ENCODE peak calls at places on chromosomes 13 and 19, in ten cellular contexts. One of them, this sample, is unnamed.

GRCh38 chr13:111283991-111284390 is 36.5 kb upstream of the TEX29 start:
- DNase-seq in fibroblast of pulmonary artery: no peak
- DNase-seq in pancreas: no peak
- DNase-seq in nephron progenitor cell: no peak
- DNase-seq in fibroblast of mammary gland: no peak
- DNase-seq in activated B cell treated with CpG ODN at 0.5 μM for 24 hours: no peak
- DNase-seq in HCT116: no peak
- DNase-seq in endothelial cell: no peak
- DNase-seq in fibroblast of lung: peak
- DNase-seq in lower leg skin: no peak
- DNase-seq in this sample: no peak

GRCh38 chr13:23579072-23579885 is 9.1 kb downstream of the TNFRSF19 start:
- DNase-seq in fibroblast of pulmonary artery: peak
- DNase-seq in pancreas: peak
- DNase-seq in nephron progenitor cell: peak
- DNase-seq in fibroblast of mammary gland: peak
- DNase-seq in activated B cell treated with CpG ODN at 0.5 μM for 24 hours: peak
- DNase-seq in HCT116: peak
- DNase-seq in endothelial cell: peak
- DNase-seq in fibroblast of lung: peak
- DNase-seq in lower leg skin: peak
- DNase-seq in this sample: peak

GRCh38 chr13:73169971-73170370 is 111.2 kb downstream of the KLF5 start:
- DNase-seq in fibroblast of pulmonary artery: peak
- DNase-seq in pancreas: no peak
- DNase-seq in nephron progenitor cell: no peak
- DNase-seq in fibroblast of mammary gland: no peak
- DNase-seq in activated B cell treated with CpG ODN at 0.5 μM for 24 hours: no peak
- DNase-seq in HCT116: no peak
- DNase-seq in endothelial cell: no peak
- DNase-seq in fibroblast of lung: peak
- DNase-seq in lower leg skin: no peak
- DNase-seq in this sample: no peak

GRCh38 chr19:5224480-5224879 is 116.1 kb downstream of the PTPRS start:
- DNase-seq in fibroblast of pulmonary artery: no peak
- DNase-seq in pancreas: no peak
- DNase-seq in nephron progenitor cell: no peak
- DNase-seq in fibroblast of mammary gland: no peak
- DNase-seq in activated B cell treated with CpG ODN at 0.5 μM for 24 hours: no peak
- DNase-seq in HCT116: no peak
- DNase-seq in endothelial cell: no peak
- DNase-seq in fibroblast of lung: no peak
- DNase-seq in lower leg skin: no peak
- DNase-seq in this sample: no peak

GRCh38 chr19:21483589-21484170 is 21.7 kb upstream of the ZNF429 start:
- DNase-seq in fibroblast of pulmonary artery: peak
- DNase-seq in pancreas: peak
- DNase-seq in nephron progenitor cell: peak
- DNase-seq in fibroblast of mammary gland: peak
- DNase-seq in activated B cell treated with CpG ODN at 0.5 μM for 24 hours: no peak
- DNase-seq in HCT116: no peak
- DNase-seq in endothelial cell: peak
- DNase-seq in fibroblast of lung: no peak
- DNase-seq in lower leg skin: peak
- DNase-seq in this sample: no peak

GRCh38 chr13:110663491-110663890 is 42.4 kb downstream of the CARS2 start:
- DNase-seq in fibroblast of pulmonary artery: no peak
- DNase-seq in pancreas: no peak
- DNase-seq in nephron progenitor cell: no peak
- DNase-seq in fibroblast of mammary gland: no peak
- DNase-seq in activated B cell treated with CpG ODN at 0.5 μM for 24 hours: no peak
- DNase-seq in HCT116: no peak
- DNase-seq in endothelial cell: no peak
- DNase-seq in fibroblast of lung: no peak
- DNase-seq in lower leg skin: peak
- DNase-seq in this sample: no peak

GRCh38 chr19:815079-815774 is 6.5 kb downstream of the PLPPR3 start:
- DNase-seq in fibroblast of pulmonary artery: no peak
- DNase-seq in pancreas: no peak
- DNase-seq in nephron progenitor cell: no peak
- DNase-seq in fibroblast of mammary gland: no peak
- DNase-seq in activated B cell treated with CpG ODN at 0.5 μM for 24 hours: no peak
- DNase-seq in HCT116: no peak
- DNase-seq in endothelial cell: no peak
- DNase-seq in fibroblast of lung: no peak
- DNase-seq in lower leg skin: no peak
- DNase-seq in this sample: no peak

GRCh38 chr13:59771272-59771671 is 392.5 kb downstream of the DIAPH3 start:
- DNase-seq in fibroblast of pulmonary artery: peak
- DNase-seq in pancreas: no peak
- DNase-seq in nephron progenitor cell: no peak
- DNase-seq in fibroblast of mammary gland: peak
- DNase-seq in activated B cell treated with CpG ODN at 0.5 μM for 24 hours: no peak
- DNase-seq in HCT116: no peak
- DNase-seq in endothelial cell: no peak
- DNase-seq in fibroblast of lung: no peak
- DNase-seq in lower leg skin: no peak
- DNase-seq in this sample: no peak

GRCh38 chr19:15404780-15405211 is 14.0 kb downstream of the AKAP8L start:
- DNase-seq in fibroblast of pulmonary artery: no peak
- DNase-seq in pancreas: no peak
- DNase-seq in nephron progenitor cell: no peak
- DNase-seq in fibroblast of mammary gland: no peak
- DNase-seq in activated B cell treated with CpG ODN at 0.5 μM for 24 hours: no peak
- DNase-seq in HCT116: no peak
- DNase-seq in endothelial cell: no peak
- DNase-seq in fibroblast of lung: no peak
- DNase-seq in lower leg skin: no peak
- DNase-seq in this sample: no peak

GRCh38 chr19:2243274-2244121 is 5.6 kb upstream of the AMH start:
- DNase-seq in fibroblast of pulmonary artery: no peak
- DNase-seq in pancreas: peak
- DNase-seq in nephron progenitor cell: no peak
- DNase-seq in fibroblast of mammary gland: no peak
- DNase-seq in activated B cell treated with CpG ODN at 0.5 μM for 24 hours: no peak
- DNase-seq in HCT116: no peak
- DNase-seq in endothelial cell: no peak
- DNase-seq in fibroblast of lung: no peak
- DNase-seq in lower leg skin: no peak
- DNase-seq in this sample: no peak

GRCh38 chr13:73767191-73767741 is 366.9 kb downstream of the KLF12 start:
- DNase-seq in fibroblast of pulmonary artery: no peak
- DNase-seq in pancreas: no peak
- DNase-seq in nephron progenitor cell: no peak
- DNase-seq in fibroblast of mammary gland: no peak
- DNase-seq in activated B cell treated with CpG ODN at 0.5 μM for 24 hours: no peak
- DNase-seq in HCT116: no peak
- DNase-seq in endothelial cell: no peak
- DNase-seq in fibroblast of lung: peak
- DNase-seq in lower leg skin: no peak
- DNase-seq in this sample: no peak

GRCh38 chr13:111539791-111540446 is 219.5 kb downstream of the TEX29 start:
- DNase-seq in fibroblast of pulmonary artery: no peak
- DNase-seq in pancreas: peak
- DNase-seq in nephron progenitor cell: no peak
- DNase-seq in fibroblast of mammary gland: no peak
- DNase-seq in activated B cell treated with CpG ODN at 0.5 μM for 24 hours: no peak
- DNase-seq in HCT116: no peak
- DNase-seq in endothelial cell: no peak
- DNase-seq in fibroblast of lung: no peak
- DNase-seq in lower leg skin: peak
- DNase-seq in this sample: no peak

GRCh38 chr19:13761423-13761822 is 2.9 kb upstream of the MRI1 start:
- DNase-seq in fibroblast of pulmonary artery: no peak
- DNase-seq in pancreas: no peak
- DNase-seq in nephron progenitor cell: no peak
- DNase-seq in fibroblast of mammary gland: no peak
- DNase-seq in activated B cell treated with CpG ODN at 0.5 μM for 24 hours: no peak
- DNase-seq in HCT116: no peak
- DNase-seq in endothelial cell: no peak
- DNase-seq in fibroblast of lung: no peak
- DNase-seq in lower leg skin: no peak
- DNase-seq in this sample: no peak
- TF ChIP-seq CTCF in fibroblast of pulmonary artery: no peak
- TF ChIP-seq CTCF in pancreas: no peak
- TF ChIP-seq CTCF in nephron progenitor cell: no peak
- TF ChIP-seq CTCF in fibroblast of mammary gland: no peak
- TF ChIP-seq CTCF in activated B cell treated with CpG ODN at 0.5 μM for 24 hours: no peak
- TF ChIP-seq CTCF in HCT116: peak
- TF ChIP-seq CTCF in endothelial cell: no peak
- TF ChIP-seq CTCF in fibroblast of lung: no peak
- TF ChIP-seq CTCF in lower leg skin: no peak
- TF ChIP-seq CTCF in this sample: no peak

DNA sequence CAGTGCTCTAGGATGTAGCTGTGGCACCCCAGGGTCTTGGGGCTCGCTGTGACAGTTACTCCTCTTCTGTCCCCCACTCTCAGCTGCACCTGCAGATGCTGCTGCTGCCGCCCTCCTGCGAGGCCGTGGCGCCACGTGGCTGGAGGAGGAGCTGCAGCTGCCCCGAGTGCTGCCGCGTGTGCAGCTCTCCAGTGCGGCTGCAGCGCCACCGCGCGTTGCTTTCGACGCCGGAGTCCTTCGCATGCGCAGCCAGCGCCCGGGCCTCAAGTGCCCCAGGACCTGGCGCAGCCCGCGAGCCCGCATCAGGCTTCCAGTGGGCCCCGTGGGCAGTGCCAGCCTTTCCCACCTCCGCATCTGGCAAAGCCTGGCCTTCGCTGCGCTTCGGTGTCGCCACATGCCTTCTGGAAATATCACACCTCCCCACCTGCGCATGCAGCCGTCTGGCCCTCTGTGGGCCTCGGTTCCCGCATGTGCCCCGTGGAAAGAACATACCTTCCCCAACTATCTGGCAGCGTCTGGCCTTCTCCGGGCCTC is 692 bp upstream of the ZNF580 start:
- DNase-seq in fibroblast of pulmonary artery: peak
- DNase-seq in pancreas: peak
- DNase-seq in nephron progenitor cell: no peak
- DNase-seq in fibroblast of mammary gland: peak
- DNase-seq in activated B cell treated with CpG ODN at 0.5 μM for 24 hours: peak
- DNase-seq in HCT116: no peak
- DNase-seq in endothelial cell: no peak
- DNase-seq in fibroblast of lung: peak
- DNase-seq in lower leg skin: no peak
- DNase-seq in this sample: no peak
- TF ChIP-seq CTCF in fibroblast of pulmonary artery: peak
- TF ChIP-seq CTCF in pancreas: no peak
- TF ChIP-seq CTCF in nephron progenitor cell: no peak
- TF ChIP-seq CTCF in fibroblast of mammary gland: peak
- TF ChIP-seq CTCF in activated B cell treated with CpG ODN at 0.5 μM for 24 hours: no peak
- TF ChIP-seq CTCF in HCT116: no peak
- TF ChIP-seq CTCF in endothelial cell: no peak
- TF ChIP-seq CTCF in fibroblast of lung: peak
- TF ChIP-seq CTCF in lower leg skin: no peak
- TF ChIP-seq CTCF in this sample: no peak

GRCh38 chr19:49761249-49761624 is 1.9 kb downstream of the TSKS start:
- DNase-seq in fibroblast of pulmonary artery: no peak
- DNase-seq in pancreas: no peak
- DNase-seq in nephron progenitor cell: no peak
- DNase-seq in fibroblast of mammary gland: no peak
- DNase-seq in activated B cell treated with CpG ODN at 0.5 μM for 24 hours: no peak
- DNase-seq in HCT116: no peak
- DNase-seq in endothelial cell: no peak
- DNase-seq in fibroblast of lung: no peak
- DNase-seq in lower leg skin: no peak
- DNase-seq in this sample: no peak

GRCh38 chr19:49758292-49758691 is 4.8 kb downstream of the TSKS start:
- DNase-seq in fibroblast of pulmonary artery: peak
- DNase-seq in pancreas: no peak
- DNase-seq in nephron progenitor cell: no peak
- DNase-seq in fibroblast of mammary gland: peak
- DNase-seq in activated B cell treated with CpG ODN at 0.5 μM for 24 hours: no peak
- DNase-seq in HCT116: no peak
- DNase-seq in endothelial cell: no peak
- DNase-seq in fibroblast of lung: peak
- DNase-seq in lower leg skin: no peak
- DNase-seq in this sample: no peak

GRCh38 chr19:49763230-49763629 is at the start of gene TSKS:
- DNase-seq in fibroblast of pulmonary artery: no peak
- DNase-seq in pancreas: no peak
- DNase-seq in nephron progenitor cell: no peak
- DNase-seq in fibroblast of mammary gland: no peak
- DNase-seq in activated B cell treated with CpG ODN at 0.5 μM for 24 hours: no peak
- DNase-seq in HCT116: no peak
- DNase-seq in endothelial cell: no peak
- DNase-seq in fibroblast of lung: no peak
- DNase-seq in lower leg skin: no peak
- DNase-seq in this sample: no peak

GRCh38 chr19:49764341-49764740 is 1.2 kb upstream of the TSKS start:
- DNase-seq in fibroblast of pulmonary artery: no peak
- DNase-seq in pancreas: no peak
- DNase-seq in nephron progenitor cell: no peak
- DNase-seq in fibroblast of mammary gland: no peak
- DNase-seq in activated B cell treated with CpG ODN at 0.5 μM for 24 hours: no peak
- DNase-seq in HCT116: no peak
- DNase-seq in endothelial cell: no peak
- DNase-seq in fibroblast of lung: no peak
- DNase-seq in lower leg skin: no peak
- DNase-seq in this sample: no peak

DNA sequence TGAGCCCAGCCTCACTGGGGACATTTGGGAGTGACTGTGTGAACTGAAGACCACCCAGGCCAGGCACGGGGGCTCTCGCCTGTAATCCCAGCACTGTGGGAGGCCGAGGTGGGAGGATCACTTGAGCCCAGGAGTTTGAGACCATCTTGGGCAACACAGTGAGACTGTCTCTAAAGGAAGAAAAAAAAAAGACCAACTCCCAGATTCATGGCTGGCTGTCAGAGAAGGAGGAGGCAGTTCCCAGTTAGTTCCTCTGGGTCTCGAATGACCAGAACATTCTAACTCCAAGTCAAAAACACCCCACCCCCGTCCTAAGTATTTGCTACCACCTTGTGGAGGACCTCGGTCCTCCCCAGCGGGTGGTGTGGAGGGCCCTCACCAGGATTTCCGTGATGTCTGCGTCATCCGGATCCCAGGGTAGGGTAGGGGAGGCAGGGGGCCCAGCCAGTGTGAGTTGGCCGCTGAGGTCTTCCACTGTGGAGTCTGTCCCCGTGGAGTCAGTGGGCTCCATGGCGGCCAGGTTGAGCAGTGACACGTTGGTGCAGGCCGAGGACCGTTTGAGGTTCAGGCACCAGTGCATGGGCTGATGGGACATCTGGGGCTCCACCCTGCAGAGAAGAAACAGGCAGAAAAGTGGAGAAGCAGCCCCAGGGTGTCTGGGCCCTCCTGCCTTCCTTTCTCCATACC is 1.3 kb downstream of the TSKS start:
- DNase-seq in fibroblast of pulmonary artery: peak
- DNase-seq in pancreas: no peak
- DNase-seq in nephron progenitor cell: no peak
- DNase-seq in fibroblast of mammary gland: peak
- DNase-seq in activated B cell treated with CpG ODN at 0.5 μM for 24 hours: no peak
- DNase-seq in HCT116: no peak
- DNase-seq in endothelial cell: peak
- DNase-seq in fibroblast of lung: peak
- DNase-seq in lower leg skin: no peak
- DNase-seq in this sample: no peak
- TF ChIP-seq CTCF in fibroblast of pulmonary artery: peak
- TF ChIP-seq CTCF in pancreas: no peak
- TF ChIP-seq CTCF in nephron progenitor cell: no peak
- TF ChIP-seq CTCF in fibroblast of mammary gland: peak
- TF ChIP-seq CTCF in activated B cell treated with CpG ODN at 0.5 μM for 24 hours: no peak
- TF ChIP-seq CTCF in HCT116: no peak
- TF ChIP-seq CTCF in endothelial cell: no peak
- TF ChIP-seq CTCF in fibroblast of lung: peak
- TF ChIP-seq CTCF in lower leg skin: no peak
- TF ChIP-seq CTCF in this sample: no peak

GRCh38 chr13:33181264-33181663 is 104.3 kb downstream of the STARD13 start:
- DNase-seq in fibroblast of pulmonary artery: no peak
- DNase-seq in pancreas: no peak
- DNase-seq in nephron progenitor cell: no peak
- DNase-seq in fibroblast of mammary gland: no peak
- DNase-seq in activated B cell treated with CpG ODN at 0.5 μM for 24 hours: no peak
- DNase-seq in HCT116: no peak
- DNase-seq in endothelial cell: no peak
- DNase-seq in fibroblast of lung: no peak
- DNase-seq in lower leg skin: no peak
- DNase-seq in this sample: no peak
- TF ChIP-seq CTCF in fibroblast of pulmonary artery: no peak
- TF ChIP-seq CTCF in pancreas: no peak
- TF ChIP-seq CTCF in nephron progenitor cell: no peak
- TF ChIP-seq CTCF in fibroblast of mammary gland: no peak
- TF ChIP-seq CTCF in activated B cell treated with CpG ODN at 0.5 μM for 24 hours: no peak
- TF ChIP-seq CTCF in HCT116: no peak
- TF ChIP-seq CTCF in endothelial cell: no peak
- TF ChIP-seq CTCF in fibroblast of lung: no peak
- TF ChIP-seq CTCF in lower leg skin: no peak
- TF ChIP-seq CTCF in this sample: no peak